ENCODE peak calls at places on chromosomes 5 and 9, in four cellular contexts. One of them, this sample, is unnamed. For H3K4me1, the result is how much of the 10 kb centered on the place peaks cover.

GRCh38 chr5:32014345-32014744 is 159.8 kb downstream of the GOLPH3 start:
- DNase-seq in IMR-90: no peak
- DNase-seq in astrocyte: no peak
- DNase-seq in CD8-positive, alpha-beta T cell: no peak
- DNase-seq in this sample: no peak

GRCh38 chr9:72979405-72980100 is 26.7 kb upstream of the ALDH1A1 start:
- DNase-seq in astrocyte: no peak
- DNase-seq in CD8-positive, alpha-beta T cell: no peak
- DNase-seq in IMR-90: no peak
- DNase-seq in this sample: no peak

GRCh38 chr9:120299785-120300184 is 280.2 kb downstream of the CDK5RAP2 start:
- DNase-seq in astrocyte: no peak
- DNase-seq in IMR-90: no peak
- DNase-seq in CD8-positive, alpha-beta T cell: no peak
- DNase-seq in this sample: no peak

GRCh38 chr5:156741516-156741915 is 108.6 kb upstream of the PPP1R2B start:
- DNase-seq in IMR-90: no peak
- DNase-seq in astrocyte: no peak
- DNase-seq in CD8-positive, alpha-beta T cell: no peak
- DNase-seq in this sample: no peak

GRCh38 chr9:90961375-90961774 is 159.8 kb downstream of the SYK start:
- DNase-seq in IMR-90: peak
- DNase-seq in astrocyte: peak
- DNase-seq in CD8-positive, alpha-beta T cell: no peak
- DNase-seq in this sample: no peak

GRCh38 chr9:133950206-133950915 is 41.8 kb downstream of the VAV2 start:
- DNase-seq in CD8-positive, alpha-beta T cell: peak
- DNase-seq in astrocyte: peak
- DNase-seq in IMR-90: peak
- DNase-seq in this sample: no peak

GRCh38 chr5:92838253-92838652 is 742.8 kb downstream of the NR2F1-AS1 start:
- DNase-seq in astrocyte: no peak
- DNase-seq in CD8-positive, alpha-beta T cell: no peak
- DNase-seq in IMR-90: no peak
- DNase-seq in this sample: no peak

GRCh38 chr5:139273322-139273571 is 20.3 kb upstream of the MATR3 start:
- DNase-seq in astrocyte: no peak
- DNase-seq in IMR-90: no peak
- DNase-seq in CD8-positive, alpha-beta T cell: no peak
- DNase-seq in this sample: no peak

GRCh38 chr5:139848508-139849100 is 53.0 kb downstream of the PSD2 start:
- DNase-seq in IMR-90: no peak
- DNase-seq in astrocyte: no peak
- DNase-seq in CD8-positive, alpha-beta T cell: peak
- DNase-seq in this sample: no peak

GRCh38 chr9:16335788-16336580 is 534.5 kb downstream of the BNC2 start:
- DNase-seq in CD8-positive, alpha-beta T cell: no peak
- DNase-seq in astrocyte: peak
- DNase-seq in IMR-90: peak
- DNase-seq in this sample: peak

GRCh38 chr9:100601216-100601615 is 23.3 kb downstream of the CAVIN4 start:
- DNase-seq in CD8-positive, alpha-beta T cell: peak
- DNase-seq in IMR-90: peak
- DNase-seq in astrocyte: peak
- DNase-seq in this sample: no peak

GRCh38 chr5:76801159-76801802 is 17.5 kb upstream of the F2RL1 start:
- DNase-seq in IMR-90: peak
- DNase-seq in CD8-positive, alpha-beta T cell: no peak
- DNase-seq in astrocyte: peak
- DNase-seq in this sample: no peak

GRCh38 chr9:130893250-130894101 is 3.1 kb downstream of the QRFP start:
- DNase-seq in CD8-positive, alpha-beta T cell: no peak
- DNase-seq in IMR-90: no peak
- DNase-seq in astrocyte: no peak
- DNase-seq in this sample: peak

DNA sequence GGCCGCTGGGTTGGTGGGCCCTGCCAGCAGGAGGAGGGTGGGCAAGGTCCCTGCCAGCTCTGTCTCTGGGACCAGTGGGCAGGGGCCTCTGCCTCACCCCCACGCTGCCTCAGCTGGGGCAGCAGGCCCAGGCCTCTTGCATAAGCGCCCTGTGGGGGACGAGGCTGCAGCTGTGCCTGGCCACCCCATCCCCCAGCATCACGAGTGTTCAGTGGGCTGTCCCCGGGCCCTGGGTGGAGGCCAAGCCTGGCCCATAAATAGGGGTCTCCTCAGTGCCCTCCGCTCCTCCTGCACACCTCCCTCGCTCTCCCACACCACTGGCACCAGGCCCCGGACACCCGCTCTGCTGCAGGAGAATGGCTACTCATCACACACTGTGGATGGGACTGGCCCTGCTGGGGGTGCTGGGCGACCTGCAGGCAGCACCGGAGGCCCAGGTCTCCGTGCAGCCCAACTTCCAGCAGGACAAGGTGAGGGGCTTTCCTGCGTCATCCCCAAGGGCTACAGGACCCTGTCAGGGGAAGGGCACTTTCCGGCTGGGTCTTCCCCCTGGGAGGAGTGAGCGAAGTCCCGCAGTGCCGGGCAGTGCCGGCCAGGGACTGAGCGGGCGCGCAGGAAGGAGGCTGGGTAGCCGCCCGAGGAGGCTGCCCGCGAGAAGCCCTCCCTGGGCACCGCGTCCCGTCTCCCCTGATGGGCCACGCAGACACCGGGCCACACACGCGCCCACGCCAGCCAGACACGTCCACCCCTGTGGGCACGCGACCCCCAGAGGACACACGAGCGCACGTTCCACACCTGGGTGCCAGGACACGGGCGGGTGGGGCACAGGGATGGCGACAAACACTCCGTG is at the start of gene PTGDS:
- DNase-seq in astrocyte: no peak
- DNase-seq in IMR-90: peak
- DNase-seq in CD8-positive, alpha-beta T cell: no peak
- DNase-seq in this sample: peak
- H3K4me3 ChIP-seq in astrocyte: peak
- H3K4me3 ChIP-seq in IMR-90: peak
- H3K4me3 ChIP-seq in CD8-positive, alpha-beta T cell: peak
- H3K4me3 ChIP-seq in this sample: peak

DNA sequence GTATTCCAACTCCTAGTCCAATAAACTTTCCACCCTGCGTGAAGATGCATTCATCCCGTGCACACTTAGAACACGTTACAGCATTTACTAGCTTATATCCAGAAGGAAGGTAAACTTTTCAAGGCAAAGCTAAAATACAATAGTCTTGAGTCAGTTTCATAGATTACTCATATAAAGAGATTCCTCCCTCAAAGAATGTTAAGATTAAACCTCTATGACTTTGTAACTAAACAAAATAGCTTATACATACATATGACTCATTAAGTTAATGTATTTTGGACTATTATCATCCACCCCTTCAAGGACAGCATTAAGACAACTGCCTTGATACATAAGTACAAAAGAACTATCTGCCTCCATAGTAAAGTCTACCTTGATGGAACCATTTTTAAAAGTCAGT is 36.1 kb downstream of the TLE1 start:
- DNase-seq in IMR-90: peak
- DNase-seq in CD8-positive, alpha-beta T cell: no peak
- DNase-seq in astrocyte: peak
- DNase-seq in this sample: no peak
- H3K27ac ChIP-seq in IMR-90: peak
- H3K27ac ChIP-seq in CD8-positive, alpha-beta T cell: no peak
- H3K27ac ChIP-seq in astrocyte: no peak
- H3K27ac ChIP-seq in this sample: no peak

GRCh38 chr5:34687269-34688011 is 31.3 kb downstream of the RAI14 start:
- DNase-seq in astrocyte: peak
- DNase-seq in IMR-90: peak
- DNase-seq in CD8-positive, alpha-beta T cell: no peak
- DNase-seq in this sample: no peak

GRCh38 chr5:34686762-34687268 is 30.7 kb downstream of the RAI14 start:
- DNase-seq in astrocyte: peak
- DNase-seq in CD8-positive, alpha-beta T cell: no peak
- DNase-seq in IMR-90: peak
- DNase-seq in this sample: no peak

GRCh38 chr5:34690301-34690700 is 34.2 kb downstream of the RAI14 start:
- DNase-seq in IMR-90: no peak
- DNase-seq in astrocyte: no peak
- DNase-seq in CD8-positive, alpha-beta T cell: no peak
- DNase-seq in this sample: no peak

GRCh38 chr5:34685485-34686197 is 29.5 kb downstream of the RAI14 start:
- DNase-seq in IMR-90: peak
- DNase-seq in CD8-positive, alpha-beta T cell: no peak
- DNase-seq in astrocyte: peak
- DNase-seq in this sample: no peak

DNA sequence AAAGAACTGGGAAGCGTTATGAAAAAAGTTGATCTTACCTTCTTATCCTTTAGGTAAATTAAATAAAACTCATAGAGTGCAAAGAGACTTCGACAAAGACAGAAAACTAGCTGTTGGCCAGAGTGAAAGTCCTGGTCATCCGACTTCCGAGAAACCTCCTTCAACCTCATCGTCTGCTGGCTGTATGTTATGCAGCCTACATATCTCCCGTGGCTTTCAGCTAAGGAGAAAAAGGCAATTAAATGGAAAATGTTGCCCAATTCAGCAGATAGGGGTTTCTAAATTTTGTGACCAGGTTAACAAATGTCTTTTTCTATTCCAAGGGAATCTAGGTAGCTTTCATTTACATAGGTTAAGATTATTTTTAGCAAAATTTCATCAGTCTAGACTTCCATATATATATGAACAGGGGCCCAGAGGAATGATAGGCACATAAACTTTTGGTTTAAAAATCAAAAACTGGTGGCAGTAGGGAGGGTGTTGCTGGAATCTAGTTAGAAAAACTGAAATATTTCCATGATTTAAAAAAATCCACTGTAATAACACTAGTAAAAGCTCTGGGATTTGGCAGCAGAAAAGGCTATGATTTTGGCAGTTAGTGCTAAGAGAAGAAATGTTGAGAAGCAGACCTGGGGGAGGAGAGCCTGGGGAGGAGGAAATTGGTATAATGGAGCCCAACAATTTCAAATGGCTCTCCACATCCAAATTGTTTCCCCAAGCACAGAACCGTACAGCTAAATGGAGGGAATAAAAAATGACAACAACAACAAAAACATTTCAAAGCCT is 32.1 kb downstream of the RAI14 start:
- DNase-seq in CD8-positive, alpha-beta T cell: no peak
- DNase-seq in astrocyte: no peak
- DNase-seq in IMR-90: no peak
- DNase-seq in this sample: no peak
- H3K4me1 ChIP-seq in CD8-positive, alpha-beta T cell: under half
- H3K4me1 ChIP-seq in astrocyte: half or more
- H3K4me1 ChIP-seq in IMR-90: under half
- H3K4me1 ChIP-seq in this sample: under half

DNA sequence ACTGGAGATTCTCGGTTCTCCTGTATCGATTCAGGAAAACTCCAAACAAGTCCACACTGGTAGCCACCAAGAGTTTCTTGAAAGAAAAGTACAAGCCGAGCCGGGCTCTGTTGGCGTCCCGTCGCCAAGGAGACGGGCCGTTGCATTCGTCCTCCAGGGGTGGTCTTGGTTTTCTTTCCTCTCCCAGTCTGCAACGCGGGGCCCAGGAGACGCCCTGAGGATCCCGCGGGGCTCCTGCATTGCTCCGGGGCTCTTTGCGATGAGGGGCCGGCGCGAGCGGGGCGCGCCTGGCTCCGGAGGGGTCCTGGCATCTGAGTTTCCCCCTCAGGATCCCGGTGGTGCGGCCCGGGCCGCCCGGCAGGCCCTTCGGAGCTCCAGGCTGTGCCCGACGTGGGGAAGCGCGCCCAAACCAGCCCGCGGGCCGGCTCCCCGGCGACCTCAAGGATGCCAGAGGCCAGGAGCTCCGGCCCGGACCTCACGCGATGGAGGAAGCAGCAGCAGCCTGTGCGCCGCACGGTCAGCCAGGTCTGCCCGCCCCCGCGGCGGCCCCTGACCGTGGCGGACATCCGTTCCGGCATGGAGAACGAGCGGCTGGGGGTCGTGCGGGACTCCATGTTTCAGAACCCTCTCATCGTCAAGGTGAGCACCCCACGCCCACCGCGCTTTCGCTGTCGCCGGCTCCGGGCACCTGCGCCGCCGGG is at the start of gene CFAP77:
- DNase-seq in IMR-90: peak
- DNase-seq in astrocyte: peak
- DNase-seq in CD8-positive, alpha-beta T cell: peak
- DNase-seq in this sample: no peak
- H3K4me3 ChIP-seq in IMR-90: peak
- H3K4me3 ChIP-seq in astrocyte: peak
- H3K4me3 ChIP-seq in CD8-positive, alpha-beta T cell: peak
- H3K4me3 ChIP-seq in this sample: peak

GRCh38 chr5:120604898-120605297 is 140.8 kb downstream of the PRR16 start:
- DNase-seq in astrocyte: peak
- DNase-seq in CD8-positive, alpha-beta T cell: no peak
- DNase-seq in IMR-90: peak
- DNase-seq in this sample: no peak

GRCh38 chr5:120609570-120609969 is 145.5 kb downstream of the PRR16 start:
- DNase-seq in CD8-positive, alpha-beta T cell: no peak
- DNase-seq in astrocyte: peak
- DNase-seq in IMR-90: peak
- DNase-seq in this sample: no peak

GRCh38 chr5:120610145-120610544 is 146.0 kb downstream of the PRR16 start:
- DNase-seq in IMR-90: no peak
- DNase-seq in CD8-positive, alpha-beta T cell: no peak
- DNase-seq in astrocyte: no peak
- DNase-seq in this sample: no peak

GRCh38 chr5:120600639-120601038 is 136.5 kb downstream of the PRR16 start:
- DNase-seq in IMR-90: no peak
- DNase-seq in CD8-positive, alpha-beta T cell: no peak
- DNase-seq in astrocyte: no peak
- DNase-seq in this sample: no peak

GRCh38 chr5:120605325-120606079 is 141.4 kb downstream of the PRR16 start:
- DNase-seq in CD8-positive, alpha-beta T cell: no peak
- DNase-seq in astrocyte: peak
- DNase-seq in IMR-90: no peak
- DNase-seq in this sample: no peak
- H3K27ac ChIP-seq in CD8-positive, alpha-beta T cell: no peak
- H3K27ac ChIP-seq in astrocyte: peak
- H3K27ac ChIP-seq in IMR-90: peak
- H3K27ac ChIP-seq in this sample: no peak

GRCh38 chr5:16617272-16617973 is 626 bp upstream of the RETREG1 start:
- DNase-seq in IMR-90: no peak
- DNase-seq in CD8-positive, alpha-beta T cell: peak
- DNase-seq in astrocyte: no peak
- DNase-seq in this sample: no peak

GRCh38 chr5:16616536-16617271 is at the start of gene RETREG1:
- DNase-seq in IMR-90: no peak
- DNase-seq in CD8-positive, alpha-beta T cell: peak
- DNase-seq in astrocyte: peak
- DNase-seq in this sample: peak

GRCh38 chr5:16615737-16616535 is 861 bp downstream of the RETREG1 start:
- DNase-seq in CD8-positive, alpha-beta T cell: no peak
- DNase-seq in IMR-90: no peak
- DNase-seq in astrocyte: no peak
- DNase-seq in this sample: no peak

GRCh38 chr5:16619136-16619535 is 2.3 kb upstream of the RETREG1 start:
- DNase-seq in IMR-90: no peak
- DNase-seq in astrocyte: no peak
- DNase-seq in CD8-positive, alpha-beta T cell: no peak
- DNase-seq in this sample: no peak

GRCh38 chr5:16618138-16618897 is 1.5 kb upstream of the RETREG1 start:
- DNase-seq in astrocyte: no peak
- DNase-seq in IMR-90: no peak
- DNase-seq in CD8-positive, alpha-beta T cell: no peak
- DNase-seq in this sample: no peak
- H3K4me1 ChIP-seq in astrocyte: under half
- H3K4me1 ChIP-seq in IMR-90: under half
- H3K4me1 ChIP-seq in CD8-positive, alpha-beta T cell: under half
- H3K4me1 ChIP-seq in this sample: under half

GRCh38 chr5:51391175-51391574 is 7.9 kb downstream of the ISL1 start:
- DNase-seq in astrocyte: no peak
- DNase-seq in CD8-positive, alpha-beta T cell: no peak
- DNase-seq in IMR-90: no peak
- DNase-seq in this sample: no peak
- H3K4me3 ChIP-seq in astrocyte: no peak
- H3K4me3 ChIP-seq in CD8-positive, alpha-beta T cell: no peak
- H3K4me3 ChIP-seq in IMR-90: no peak
- H3K4me3 ChIP-seq in this sample: no peak

This sample was measured in tibial nerve.